ENCODE peak calls at places on chromosomes 2 and 18, in seven cellular contexts. C is GM12865, A is tibial nerve, E is cardiac muscle cell, T is ovary, O is osteoblast, S is fibroblast of lung. R is an unnamed sample.

GRCh38 chr2:212523756-212524155 is 14.8 kb downstream of the ERBB4 start:
- DNase-seq in E (no peak), C (no peak), S (no peak), A (no peak), O (no peak), T (no peak), R (no peak)

GRCh38 chr18:75071866-75072671 is 136.9 kb downstream of the PTGR3 start:
- DNase-seq in E (no peak), A (no peak), C (no peak), O (no peak), S (no peak), T (no peak), R (no peak)

GRCh38 chr2:36352024-36352398 is 3.6 kb upstream of the CRIM1 start:
- DNase-seq in O (no peak), A (peak; percentile 48), E (peak; percentile 71), S (peak; percentile 48), T (no peak), C (peak; percentile 50), R (no peak)

GRCh38 chr2:224584768-224585204 is 377 bp downstream of the CUL3 start:
- DNase-seq in O (peak; percentile 88), E (peak; percentile 48), A (peak; percentile 28), T (peak; percentile 67), S (peak; percentile 45), C (peak; percentile 78), R (peak; percentile 66)

GRCh38 chr2:209331291-209331844 is 92.5 kb upstream of the MAP2 start:
- DNase-seq in A (no peak), T (no peak), O (peak; percentile 71), E (peak; percentile 60), C (peak; percentile 24), S (peak; percentile 49), R (no peak)

GRCh38 chr2:47083886-47084682 is 71.0 kb downstream of the STPG4 start:
- DNase-seq in O (peak; percentile 77), C (no peak), T (peak; percentile 78), E (peak; percentile 53), A (no peak), S (no peak), R (no peak)

GRCh38 chr2:85191157-85191556 is 58.0 kb downstream of the TCF7L1 start:
- DNase-seq in T (no peak), C (no peak), A (no peak), O (no peak), S (no peak), E (no peak), R (no peak)

GRCh38 chr18:3692113-3692621 is 242.2 kb downstream of the TGIF1 start:
- DNase-seq in C (no peak), T (no peak), S (peak; percentile 41), E (no peak), A (no peak), O (no peak), R (no peak)

GRCh38 chr2:241833101-241833937 is 24.3 kb downstream of the NEU4 start:
- DNase-seq in C (no peak), T (no peak), A (no peak), O (peak; percentile 60), E (peak; percentile 83), S (peak; percentile 73), R (no peak)

GRCh38 chr2:226781471-226781870 is 18.1 kb downstream of the IRS1 start:
- DNase-seq in A (no peak), S (peak; percentile 33), C (no peak), E (no peak), T (no peak), O (no peak), R (no peak)

GRCh38 chr2:227629435-227629834 is 12.1 kb downstream of the SCYGR4 start:
- DNase-seq in S (no peak), T (no peak), A (no peak), C (no peak), E (no peak), O (no peak), R (no peak)

GRCh38 chr2:73111300-73112025 is 1.3 kb downstream of the RAB11FIP5 start:
- DNase-seq in S (peak; percentile 57), A (no peak), C (no peak), O (peak; percentile 94), E (peak; percentile 39), T (no peak), R (no peak)

GRCh38 chr2:172447811-172448493 is 20.6 kb downstream of the ITGA6 start:
- DNase-seq in C (no peak), A (no peak), S (no peak), E (no peak), O (no peak), T (no peak), R (no peak)

GRCh38 chr2:146814971-146815370 is 1029.9 kb upstream of the ACVR2A start:
- DNase-seq in T (no peak), A (no peak), C (no peak), S (peak; percentile 15), O (no peak), E (no peak), R (no peak)

GRCh38 chr2:172788871-172789270 is 53.2 kb downstream of the RAPGEF4 start:
- DNase-seq in S (no peak), O (no peak), A (no peak), E (no peak), C (no peak), T (no peak), R (no peak)

GRCh38 chr2:225737556-225737955 is 338.0 kb downstream of the NYAP2 start:
- DNase-seq in T (no peak), E (peak; percentile 40), O (peak; percentile 76), A (no peak), S (peak; percentile 78), C (no peak), R (no peak)

GRCh38 chr2:54042908-54043620 is 72.3 kb upstream of the PSME4 start:
- DNase-seq in O (no peak), E (no peak), A (no peak), T (no peak), S (peak; percentile 32), C (no peak), R (no peak)

GRCh38 chr18:8657873-8658521 is 47.4 kb upstream of the MTCL1 start:
- DNase-seq in A (no peak), T (peak; percentile 41), E (peak; percentile 50), O (no peak), S (peak; percentile 43), C (no peak), R (no peak)

GRCh38 chr2:237213325-237214040 is 127.8 kb downstream of the COPS8 start:
- DNase-seq in A (no peak), O (peak; percentile 35), T (peak; percentile 84), S (peak; percentile 87), E (peak; percentile 88), C (no peak), R (no peak)

GRCh38 chr2:232239956-232240681 is 138.4 kb upstream of the ALPP start:
- DNase-seq in A (no peak), C (no peak), T (no peak), S (peak; percentile 36), O (no peak), E (no peak), R (no peak)

GRCh38 chr2:25333981-25334380 is 7.7 kb downstream of the DNMT3A start:
- DNase-seq in C (no peak), E (no peak), T (no peak), O (no peak), A (no peak), S (no peak), R (no peak)

GRCh38 chr2:204483497-204484164 is 61.6 kb upstream of the PARD3B start:
- DNase-seq in O (peak; percentile 51), A (no peak), C (no peak), S (no peak), T (no peak), E (no peak), R (no peak)

GRCh38 chr2:223050900-223051299 is 1.1 kb upstream of the KCNE4 start:
- DNase-seq in A (no peak), T (no peak), O (peak; percentile 77), S (peak; percentile 82), C (no peak), E (peak; percentile 58), R (no peak)

GRCh38 chr2:17107875-17108274 is 410.4 kb downstream of the RAD51AP2 start:
- DNase-seq in S (no peak), A (no peak), O (peak; percentile 9), T (no peak), C (no peak), E (no peak), R (no peak)

GRCh38 chr2:124778076-124778475 is 753.0 kb downstream of the CNTNAP5 start:
- DNase-seq in C (peak; percentile 44), E (peak; percentile 22), S (peak; percentile 1), O (no peak), T (no peak), A (no peak), R (no peak)

GRCh38 chr2:38274286-38275276 is 102.5 kb downstream of the ATL2 start:
- DNase-seq in E (peak; percentile 89), S (peak; percentile 74), C (peak; percentile 87), O (peak; percentile 70), A (peak; percentile 56), T (no peak), R (no peak)

GRCh38 chr2:21454839-21455238 is 331.1 kb downstream of the TDRD15 start:
- DNase-seq in O (no peak), S (no peak), E (no peak), A (no peak), C (no peak), T (no peak), R (no peak)

GRCh38 chr2:24994325-24994724 is 22.6 kb upstream of the DNAJC27 start:
- DNase-seq in E (no peak), T (no peak), O (no peak), S (no peak), C (no peak), A (no peak), R (no peak)

GRCh38 chr2:44490726-44491125 is 129.0 kb downstream of the CAMKMT start:
- DNase-seq in S (no peak), A (no peak), O (no peak), C (no peak), E (no peak), T (no peak), R (no peak)

GRCh38 chr2:41101281-41101680 is 649.4 kb upstream of the SLC8A1 start:
- DNase-seq in T (no peak), A (no peak), C (no peak), O (no peak), S (no peak), E (no peak), R (no peak)

GRCh38 chr2:207311316-207312005 is 145.7 kb upstream of the KLF7 start:
- DNase-seq in T (no peak), S (peak; percentile 87), A (peak; percentile 41), C (peak; percentile 52), E (peak; percentile 97), O (peak; percentile 90), R (no peak)
- TF ChIP-seq CTCF in T (no peak), S (peak; percentile 56), A (no peak), C (no peak), E (peak; percentile 60), O (peak; percentile 51), R (no peak)

GRCh38 chr2:134457765-134458202 is 203.9 kb downstream of the MGAT5 start:
- DNase-seq in C (no peak), A (no peak), E (no peak), O (no peak), S (no peak), T (no peak), R (no peak)
- TF ChIP-seq CTCF in C (no peak), A (no peak), E (no peak), O (no peak), S (no peak), T (no peak), R (no peak)

GRCh38 chr2:174048238-174048637 is 83.1 kb upstream of the SP3 start:
- DNase-seq in T (no peak), E (no peak), A (no peak), O (peak; percentile 75), S (no peak), C (peak; percentile 28), R (no peak)
- TF ChIP-seq CTCF in T (no peak), E (no peak), A (no peak), O (no peak), S (no peak), C (no peak), R (no peak)

GRCh38 chr2:235935773-235936172 is 232.4 kb downstream of the GBX2 start:
- DNase-seq in C (no peak), E (no peak), S (no peak), O (no peak), T (no peak), A (no peak), R (no peak)
- TF ChIP-seq CTCF in C (no peak), E (no peak), S (no peak), O (no peak), T (no peak), A (no peak), R (no peak)